ENCODE peak calls at places on chromosomes 7 and 10, in four cellular contexts. One of them, this sample, is unnamed.

GRCh38 chr10:62501547-62501946 is 127.4 kb downstream of the ZNF365 start:
- DNase-seq in H9: no peak
- DNase-seq in A549: no peak
- DNase-seq in GM23338: no peak
- DNase-seq in this sample: no peak

GRCh38 chr7:47654672-47655340 is 72.9 kb upstream of the TNS3 start:
- DNase-seq in H9: no peak
- DNase-seq in A549: no peak
- DNase-seq in GM23338: peak
- DNase-seq in this sample: no peak

GRCh38 chr7:93117852-93118530 is at the start of gene SAMD9:
- DNase-seq in H9: no peak
- DNase-seq in A549: peak
- DNase-seq in GM23338: peak
- DNase-seq in this sample: peak

GRCh38 chr7:71409550-71410157 is 277.7 kb downstream of the GALNT17 start:
- DNase-seq in H9: no peak
- DNase-seq in A549: no peak
- DNase-seq in GM23338: no peak
- DNase-seq in this sample: no peak

GRCh38 chr10:100831742-100832141 is 81.0 kb upstream of the SLF2 start:
- DNase-seq in H9: no peak
- DNase-seq in A549: no peak
- DNase-seq in GM23338: no peak
- DNase-seq in this sample: no peak

GRCh38 chr7:2956526-2957368 is 86.9 kb downstream of the CARD11 start:
- DNase-seq in H9: no peak
- DNase-seq in A549: peak
- DNase-seq in GM23338: no peak
- DNase-seq in this sample: peak

GRCh38 chr10:63976538-63976937 is 455.3 kb downstream of the REEP3 start:
- DNase-seq in H9: peak
- DNase-seq in A549: peak
- DNase-seq in GM23338: peak
- DNase-seq in this sample: peak

GRCh38 chr7:124515431-124515830 is 250.2 kb downstream of the GPR37 start:
- DNase-seq in H9: no peak
- DNase-seq in A549: no peak
- DNase-seq in GM23338: no peak
- DNase-seq in this sample: no peak

GRCh38 chr10:44966129-44966815 is 6.7 kb downstream of the RASSF4 start:
- DNase-seq in H9: no peak
- DNase-seq in A549: no peak
- DNase-seq in GM23338: no peak
- DNase-seq in this sample: no peak

GRCh38 chr10:6112893-6113292 is 24.1 kb downstream of the RBM17 start:
- DNase-seq in H9: no peak
- DNase-seq in A549: no peak
- DNase-seq in GM23338: no peak
- DNase-seq in this sample: no peak

GRCh38 chr10:75655791-75656451 is 224.5 kb downstream of the LRMDA start:
- DNase-seq in H9: no peak
- DNase-seq in A549: no peak
- DNase-seq in GM23338: no peak
- DNase-seq in this sample: no peak

GRCh38 chr10:132570771-132571564 is 33.4 kb downstream of the INPP5A start:
- DNase-seq in H9: no peak
- DNase-seq in A549: no peak
- DNase-seq in GM23338: no peak
- DNase-seq in this sample: no peak

GRCh38 chr7:8136331-8136730 is 125.6 kb downstream of the ICA1 start:
- DNase-seq in H9: no peak
- DNase-seq in A549: no peak
- DNase-seq in GM23338: no peak
- DNase-seq in this sample: no peak

GRCh38 chr7:77679608-77680007 is 16.7 kb upstream of the RSBN1L start:
- DNase-seq in H9: no peak
- DNase-seq in A549: no peak
- DNase-seq in GM23338: no peak
- DNase-seq in this sample: no peak

GRCh38 chr7:139453673-139454321 is 29.7 kb downstream of the KLRG2 start:
- DNase-seq in H9: no peak
- DNase-seq in A549: no peak
- DNase-seq in GM23338: no peak
- DNase-seq in this sample: no peak

GRCh38 chr7:139838276-139838675 is 9.2 kb downstream of the TBXAS1 start:
- DNase-seq in H9: no peak
- DNase-seq in A549: no peak
- DNase-seq in GM23338: no peak
- DNase-seq in this sample: no peak

GRCh38 chr7:134702366-134703240 is 56.0 kb downstream of the BPGM start:
- DNase-seq in H9: no peak
- DNase-seq in A549: no peak
- DNase-seq in GM23338: no peak
- DNase-seq in this sample: no peak

GRCh38 chr7:34425194-34425593 is 232.8 kb upstream of the NPSR1 start:
- DNase-seq in H9: no peak
- DNase-seq in A549: no peak
- DNase-seq in GM23338: no peak
- DNase-seq in this sample: no peak

GRCh38 chr10:71269301-71270288 is 49.5 kb upstream of the SLC29A3 start:
- DNase-seq in H9: peak
- DNase-seq in A549: no peak
- DNase-seq in GM23338: peak
- DNase-seq in this sample: peak

GRCh38 chr7:80053098-80053497 is 81.5 kb upstream of the GNAI1 start:
- DNase-seq in H9: no peak
- DNase-seq in A549: no peak
- DNase-seq in GM23338: peak
- DNase-seq in this sample: no peak

GRCh38 chr7:50293509-50294179 is 10.9 kb upstream of the IKZF1 start:
- DNase-seq in H9: no peak
- DNase-seq in A549: no peak
- DNase-seq in GM23338: no peak
- DNase-seq in this sample: no peak

GRCh38 chr10:93413252-93413689 is 68.9 kb downstream of the MYOF start:
- DNase-seq in H9: no peak
- DNase-seq in A549: no peak
- DNase-seq in GM23338: no peak
- DNase-seq in this sample: no peak

GRCh38 chr10:31350891-31351290 is 31.9 kb downstream of the ZEB1 start:
- DNase-seq in H9: no peak
- DNase-seq in A549: no peak
- DNase-seq in GM23338: peak
- DNase-seq in this sample: no peak

GRCh38 chr7:116984917-116985316 is 31.6 kb downstream of the ST7 start:
- DNase-seq in H9: no peak
- DNase-seq in A549: peak
- DNase-seq in GM23338: peak
- DNase-seq in this sample: peak

GRCh38 chr10:68221196-68221595 is 10.7 kb downstream of the ATOH7 start:
- DNase-seq in H9: no peak
- DNase-seq in A549: no peak
- DNase-seq in GM23338: no peak
- DNase-seq in this sample: no peak

GRCh38 chr10:77398986-77399755 is 238.4 kb downstream of the KCNMA1 start:
- DNase-seq in H9: no peak
- DNase-seq in A549: no peak
- DNase-seq in GM23338: no peak
- DNase-seq in this sample: no peak

GRCh38 chr10:96124230-96125141 is 5.6 kb upstream of the ZNF518A start:
- DNase-seq in H9: peak
- DNase-seq in A549: peak
- DNase-seq in GM23338: peak
- DNase-seq in this sample: peak

GRCh38 chr10:122010405-122011050 is 21.6 kb downstream of the TACC2 start:
- DNase-seq in H9: no peak
- DNase-seq in A549: no peak
- DNase-seq in GM23338: no peak
- DNase-seq in this sample: no peak

GRCh38 chr7:38870147-38870546 is 38.8 kb downstream of the VPS41 start:
- DNase-seq in H9: no peak
- DNase-seq in A549: no peak
- DNase-seq in GM23338: no peak
- DNase-seq in this sample: no peak

DNA sequence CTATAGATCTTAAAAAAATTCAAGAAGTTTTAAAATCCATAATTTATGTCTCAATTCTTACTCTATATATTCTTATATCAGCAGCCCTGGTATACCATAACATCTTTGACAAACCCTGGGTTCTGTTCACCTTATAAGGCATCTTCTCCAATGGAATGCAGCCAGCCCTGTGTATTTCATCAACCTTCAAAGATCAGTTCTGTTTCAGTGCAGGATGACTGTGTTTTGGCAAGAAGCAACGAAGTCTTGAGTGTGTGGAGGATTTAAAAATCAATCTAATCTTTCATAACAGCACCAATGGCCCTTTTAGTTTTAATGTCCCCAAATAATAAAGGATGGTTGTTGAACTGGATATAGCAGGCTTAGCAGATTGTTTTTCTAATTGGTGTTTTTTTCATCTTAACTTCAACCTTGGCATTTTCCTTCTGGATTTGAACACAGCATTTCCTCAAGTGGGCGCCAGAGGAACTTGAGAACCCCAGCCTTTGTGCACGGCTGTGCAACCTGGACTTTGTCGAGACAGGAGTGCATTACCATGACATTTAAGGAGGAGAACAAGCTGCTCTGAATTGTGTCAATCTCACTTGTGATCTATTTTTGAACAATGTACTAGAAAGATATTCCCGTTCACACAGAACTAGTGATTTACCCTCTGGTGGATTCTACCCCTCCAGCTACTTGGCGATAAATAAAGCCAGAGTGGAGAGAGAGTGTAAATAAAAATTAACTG is 313.3 kb upstream of the AKR1E2 start:
- DNase-seq in H9: peak
- DNase-seq in A549: peak
- DNase-seq in GM23338: peak
- DNase-seq in this sample: peak
- H3K4me2 ChIP-seq in H9: no peak
- H3K4me2 ChIP-seq in A549: peak
- H3K4me2 ChIP-seq in GM23338: no peak
- H3K4me2 ChIP-seq in this sample: no peak

GRCh38 chr7:131302453-131302852 is 25.2 kb upstream of the MKLN1 start:
- DNase-seq in H9: no peak
- DNase-seq in A549: no peak
- DNase-seq in GM23338: no peak
- DNase-seq in this sample: no peak
- H3K4me2 ChIP-seq in H9: no peak
- H3K4me2 ChIP-seq in A549: no peak
- H3K4me2 ChIP-seq in GM23338: no peak
- H3K4me2 ChIP-seq in this sample: no peak

GRCh38 chr10:57785068-57785467 is 482.6 kb downstream of the IPMK start:
- DNase-seq in H9: no peak
- DNase-seq in A549: no peak
- DNase-seq in GM23338: no peak
- DNase-seq in this sample: no peak
- H3K4me2 ChIP-seq in H9: no peak
- H3K4me2 ChIP-seq in A549: no peak
- H3K4me2 ChIP-seq in GM23338: no peak
- H3K4me2 ChIP-seq in this sample: no peak

GRCh38 chr10:110394898-110395297 is 90.2 kb upstream of the SMNDC1 start:
- DNase-seq in H9: no peak
- DNase-seq in A549: no peak
- DNase-seq in GM23338: no peak
- DNase-seq in this sample: no peak

GRCh38 chr10:110395350-110396283 is 90.9 kb upstream of the SMNDC1 start:
- DNase-seq in H9: no peak
- DNase-seq in A549: peak
- DNase-seq in GM23338: no peak
- DNase-seq in this sample: peak

GRCh38 chr10:110397856-110398255 is 93.1 kb upstream of the SMNDC1 start:
- DNase-seq in H9: no peak
- DNase-seq in A549: no peak
- DNase-seq in GM23338: no peak
- DNase-seq in this sample: no peak

GRCh38 chr10:110394296-110394695 is 89.6 kb upstream of the SMNDC1 start:
- DNase-seq in H9: no peak
- DNase-seq in A549: no peak
- DNase-seq in GM23338: no peak
- DNase-seq in this sample: no peak

GRCh38 chr10:110396284-110396651 is 91.5 kb upstream of the SMNDC1 start:
- DNase-seq in H9: no peak
- DNase-seq in A549: no peak
- DNase-seq in GM23338: no peak
- DNase-seq in this sample: no peak
- H3K4me2 ChIP-seq in H9: no peak
- H3K4me2 ChIP-seq in A549: peak
- H3K4me2 ChIP-seq in GM23338: no peak
- H3K4me2 ChIP-seq in this sample: no peak

GRCh38 chr7:55050286-55050685 is 31.5 kb downstream of the EGFR start:
- DNase-seq in H9: no peak
- DNase-seq in A549: no peak
- DNase-seq in GM23338: no peak
- DNase-seq in this sample: no peak

GRCh38 chr7:55052726-55053431 is 34.1 kb downstream of the EGFR start:
- DNase-seq in H9: no peak
- DNase-seq in A549: no peak
- DNase-seq in GM23338: no peak
- DNase-seq in this sample: no peak

GRCh38 chr7:55053651-55054226 is 34.9 kb downstream of the EGFR start:
- DNase-seq in H9: no peak
- DNase-seq in A549: no peak
- DNase-seq in GM23338: no peak
- DNase-seq in this sample: peak

GRCh38 chr7:55054252-55054651 is 35.4 kb downstream of the EGFR start:
- DNase-seq in H9: no peak
- DNase-seq in A549: no peak
- DNase-seq in GM23338: no peak
- DNase-seq in this sample: no peak

DNA sequence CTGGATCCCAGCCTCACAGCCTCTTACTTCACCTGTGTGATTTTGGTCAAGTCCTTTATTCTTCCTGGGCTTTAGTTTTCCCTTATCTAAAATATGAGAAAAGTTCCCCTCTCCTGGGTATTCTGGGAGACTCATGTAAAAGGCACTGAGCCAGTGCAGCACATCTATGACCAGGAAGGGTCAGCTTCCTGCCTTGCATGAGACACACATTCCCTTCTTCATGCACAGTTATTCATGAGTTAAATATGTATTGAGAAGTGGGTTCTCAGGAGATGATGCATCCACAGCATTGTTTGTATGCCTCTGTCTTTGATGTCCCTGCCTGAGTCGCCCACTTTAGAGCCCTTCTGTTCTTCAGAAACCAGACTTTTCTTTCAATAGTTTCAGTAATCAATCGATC is 33.3 kb downstream of the EGFR start:
- DNase-seq in H9: no peak
- DNase-seq in A549: no peak
- DNase-seq in GM23338: no peak
- DNase-seq in this sample: no peak
- H3K4me2 ChIP-seq in H9: no peak
- H3K4me2 ChIP-seq in A549: peak
- H3K4me2 ChIP-seq in GM23338: no peak
- H3K4me2 ChIP-seq in this sample: no peak

GRCh38 chr7:130914589-130915294 is 180.7 kb upstream of the KLF14 start:
- DNase-seq in H9: no peak
- DNase-seq in A549: no peak
- DNase-seq in GM23338: no peak
- DNase-seq in this sample: no peak
- H3K4me2 ChIP-seq in H9: no peak
- H3K4me2 ChIP-seq in A549: peak
- H3K4me2 ChIP-seq in GM23338: no peak
- H3K4me2 ChIP-seq in this sample: no peak